ENCODE peak calls at places on chromosomes 4 and X, in six cellular contexts. S, F, D, C, Y and E are unnamed samples. For H3K4me1, the result is how much of the 10 kb centered on the place peaks cover.

GRCh38 chr4:88119951-88120350 is 38.5 kb downstream of the ABCG2 start:
- DNase-seq in S (no peak), F (no peak), D (no peak), C (no peak), Y (no peak), E (no peak)

GRCh38 chr4:85792576-85792975 is 317.6 kb downstream of the ARHGAP24 start:
- DNase-seq in S (no peak), F (no peak), D (no peak), C (no peak), Y (no peak), E (no peak)

GRCh38 chr4:147846318-147847135 is 114.6 kb downstream of the ARHGAP10 start:
- DNase-seq in S (no peak), F (peak), D (no peak), C (no peak), Y (no peak), E (no peak)

GRCh38 chr4:94036964-94037363 is 170.7 kb upstream of the SMARCAD1 start:
- DNase-seq in S (no peak), F (no peak), D (no peak), C (no peak), Y (no peak), E (no peak)

GRCh38 chr4:155703486-155704227 is 37.0 kb downstream of the GUCY1A1 start:
- DNase-seq in S (no peak), F (no peak), D (no peak), C (no peak), Y (no peak), E (no peak)

GRCh38 chr4:161546902-161547301 is 616.9 kb downstream of the FSTL5 start:
- DNase-seq in S (no peak), F (no peak), D (no peak), C (no peak), Y (no peak), E (no peak)

GRCh38 chr4:14529653-14530052 is 472.6 kb upstream of the CPEB2 start:
- DNase-seq in S (no peak), F (no peak), D (no peak), C (peak), Y (no peak), E (no peak)

GRCh38 chrX:10173331-10173900 is 16.6 kb downstream of the CLCN4 start:
- DNase-seq in S (no peak), F (no peak), D (peak), C (peak), Y (no peak), E (peak)

GRCh38 chr4:1832690-1833089 is 23.3 kb downstream of the LETM1 start:
- DNase-seq in S (no peak), F (no peak), D (no peak), C (no peak), Y (no peak), E (no peak)

GRCh38 chr4:43391084-43391483 is 498.6 kb downstream of the GRXCR1 start:
- DNase-seq in S (no peak), F (no peak), D (no peak), C (no peak), Y (no peak), E (no peak)

GRCh38 chr4:85039526-85039925 is 73.0 kb upstream of the WDFY3 start:
- DNase-seq in S (no peak), F (no peak), D (no peak), C (no peak), Y (no peak), E (no peak)

GRCh38 chrX:14697453-14697852 is 168.1 kb downstream of the GLRA2 start:
- DNase-seq in S (no peak), F (no peak), D (peak), C (peak), Y (peak), E (peak)

GRCh38 chrX:71111141-71111843 is at the start of gene IL2RG:
- DNase-seq in S (no peak), F (peak), D (peak), C (no peak), Y (peak), E (no peak)

GRCh38 chr4:137749466-137749865 is 217.2 kb upstream of the PCDH18 start:
- DNase-seq in S (no peak), F (no peak), D (no peak), C (no peak), Y (no peak), E (no peak)

GRCh38 chrX:41526925-41527324 is 79.8 kb downstream of the NYX start:
- DNase-seq in S (no peak), F (no peak), D (no peak), C (no peak), Y (no peak), E (no peak)

GRCh38 chr4:7703669-7704068 is 236.0 kb downstream of the AFAP1 start:
- DNase-seq in S (no peak), F (no peak), D (no peak), C (no peak), Y (no peak), E (no peak)

GRCh38 chr4:48974979-48975640 is 11.0 kb upstream of the CWH43 start:
- DNase-seq in S (no peak), F (no peak), D (no peak), C (no peak), Y (no peak), E (no peak)

GRCh38 chr4:99437686-99438577 is 2.8 kb upstream of the ADH7 start:
- DNase-seq in S (no peak), F (no peak), D (peak), C (peak), Y (no peak), E (no peak)

GRCh38 chrX:123817288-123817894 is 42.5 kb upstream of the XIAP start:
- DNase-seq in S (no peak), F (no peak), D (peak), C (no peak), Y (no peak), E (no peak)

GRCh38 chr4:140092094-140092820 is 61.7 kb downstream of the MAML3 start:
- DNase-seq in S (peak), F (no peak), D (peak), C (peak), Y (no peak), E (no peak)

GRCh38 chr4:141458501-141458900 is 177.9 kb upstream of the IL15 start:
- DNase-seq in S (no peak), F (no peak), D (no peak), C (no peak), Y (no peak), E (no peak)

GRCh38 chr4:25425361-25425760 is 48.3 kb downstream of the ANAPC4 start:
- DNase-seq in S (no peak), F (no peak), D (no peak), C (no peak), Y (no peak), E (no peak)

GRCh38 chrX:134423606-134424005 is 36.4 kb upstream of the HPRT1 start:
- DNase-seq in S (no peak), F (no peak), D (no peak), C (peak), Y (peak), E (no peak)

GRCh38 chrX:68640661-68641060 is 6.8 kb upstream of the STARD8 start:
- DNase-seq in S (no peak), F (no peak), D (no peak), C (no peak), Y (no peak), E (no peak)

GRCh38 chr4:10055871-10056270 is 34.6 kb upstream of the SLC2A9 start:
- DNase-seq in S (no peak), F (no peak), D (no peak), C (no peak), Y (no peak), E (no peak)

GRCh38 chrX:39767446-39767845 is 330.3 kb downstream of the BCOR start:
- DNase-seq in S (no peak), F (no peak), D (no peak), C (no peak), Y (no peak), E (no peak)

DNA sequence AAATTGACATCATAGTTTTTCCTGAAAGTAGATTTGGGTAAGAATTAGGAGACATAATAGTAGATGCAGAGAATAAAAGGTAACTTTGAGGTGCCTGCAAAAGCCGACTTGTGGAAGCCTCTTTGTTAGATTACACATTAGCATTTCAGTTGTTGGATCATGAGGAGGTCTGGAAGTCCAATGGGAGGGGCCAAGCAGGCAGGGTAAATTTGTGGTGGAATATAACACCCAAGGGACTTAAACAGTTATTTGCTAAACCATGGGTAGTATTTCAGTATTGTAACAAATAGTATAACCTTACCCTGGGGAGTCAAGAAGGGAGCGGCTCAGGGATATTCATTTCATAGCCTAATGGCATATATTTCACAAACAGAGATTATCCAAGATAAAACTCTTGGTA is 810.7 kb upstream of the AMOT start:
- DNase-seq in S (no peak), F (no peak), D (no peak), C (no peak), Y (no peak), E (no peak)
- H3K27ac ChIP-seq in S (no peak), F (no peak), D (no peak), C (no peak), Y (no peak), E (no peak)

GRCh38 chr4:128350449-128351045 is 62.9 kb upstream of the PGRMC2 start:
- DNase-seq in S (no peak), F (no peak), D (no peak), C (no peak), Y (no peak), E (no peak)
- H3K4me1 ChIP-seq in S (under half), F (under half), D (under half), C (under half), Y (under half), E (under half)

DNA sequence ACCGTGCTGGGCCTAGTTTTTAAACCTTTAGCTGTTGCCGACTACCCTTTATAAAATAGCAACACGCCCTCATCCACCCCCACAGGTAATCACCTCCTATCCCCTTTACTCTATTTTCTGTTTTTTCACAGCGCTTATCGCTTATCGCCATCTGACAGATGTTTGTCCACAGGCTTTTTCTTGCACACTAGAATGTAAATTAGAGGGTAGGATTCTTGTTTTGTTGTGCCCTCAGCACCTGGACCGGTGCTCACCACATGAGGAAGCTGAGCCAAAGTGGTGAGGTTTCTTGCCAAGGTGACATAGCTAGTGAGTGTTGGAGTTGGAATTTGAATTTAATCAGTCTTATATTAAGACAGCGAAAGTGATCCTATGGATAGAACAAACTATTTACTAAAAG is 2.9 kb upstream of the RBBP7 start:
- DNase-seq in S (no peak), F (no peak), D (no peak), C (no peak), Y (no peak), E (no peak)
- H3K4me3 ChIP-seq in S (no peak), F (no peak), D (no peak), C (no peak), Y (no peak), E (no peak)

DNA sequence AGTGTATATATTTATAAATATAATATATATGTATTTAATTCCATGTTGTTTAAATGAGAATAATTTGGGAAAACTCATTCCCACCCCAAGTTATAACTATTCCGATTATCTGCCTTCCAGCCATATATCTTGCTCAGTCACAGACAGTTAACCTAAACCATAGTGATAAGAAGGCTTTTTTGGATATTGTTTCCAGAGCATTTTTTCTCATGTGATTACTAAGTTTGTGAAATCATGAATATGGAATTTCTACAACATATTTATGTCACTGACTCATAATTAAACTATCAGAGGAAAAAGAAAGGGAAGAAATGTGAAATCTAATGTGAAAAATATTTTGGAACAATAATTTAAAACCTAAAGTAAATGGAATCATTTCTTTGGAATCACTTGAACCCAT is 1163.5 kb upstream of the PABPC4L start:
- DNase-seq in S (no peak), F (no peak), D (no peak), C (no peak), Y (no peak), E (no peak)
- H3K27ac ChIP-seq in S (no peak), F (no peak), D (no peak), C (no peak), Y (no peak), E (no peak)

DNA sequence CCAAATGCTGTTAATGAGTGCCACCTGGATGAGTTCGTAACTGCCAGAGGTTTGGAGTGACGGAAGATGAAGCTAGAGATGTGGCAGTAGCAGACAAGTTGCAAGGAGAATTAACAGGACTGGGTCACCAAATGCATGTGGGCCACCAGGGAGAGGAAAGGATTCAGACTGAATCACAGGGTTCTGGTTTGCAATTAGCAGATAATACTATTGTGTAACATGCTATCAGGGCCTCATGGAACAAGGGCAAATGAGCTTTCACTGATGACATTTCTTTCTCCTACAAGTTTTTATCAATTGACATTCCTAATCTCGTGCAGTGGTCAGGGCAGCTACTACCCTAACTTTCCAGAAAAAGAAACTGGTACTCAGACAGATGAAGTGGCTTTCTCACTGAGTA is 21.4 kb downstream of the GAB3 start:
- DNase-seq in S (no peak), F (no peak), D (no peak), C (no peak), Y (no peak), E (no peak)
- H3K4me1 ChIP-seq in S (half or more), F (half or more), D (under half), C (under half), Y (under half), E (under half)

GRCh38 chr4:184514121-184514988 is 40.0 kb upstream of the IRF2 start:
- DNase-seq in S (peak), F (no peak), D (peak), C (no peak), Y (peak), E (no peak)
- H3K4me3 ChIP-seq in S (peak), F (no peak), D (no peak), C (no peak), Y (peak), E (no peak)

GRCh38 chrX:103519389-103519788 is at the start of gene RAB40A:
- DNase-seq in S (no peak), F (no peak), D (no peak), C (no peak), Y (no peak), E (no peak)

GRCh38 chrX:103513476-103514108 is 5.7 kb downstream of the RAB40A start:
- DNase-seq in S (no peak), F (no peak), D (no peak), C (no peak), Y (no peak), E (no peak)

GRCh38 chrX:103517246-103517645 is 2.0 kb downstream of the RAB40A start:
- DNase-seq in S (no peak), F (no peak), D (no peak), C (no peak), Y (no peak), E (no peak)

GRCh38 chrX:103520391-103520790 is 1.1 kb upstream of the RAB40A start:
- DNase-seq in S (no peak), F (no peak), D (no peak), C (no peak), Y (no peak), E (no peak)

DNA sequence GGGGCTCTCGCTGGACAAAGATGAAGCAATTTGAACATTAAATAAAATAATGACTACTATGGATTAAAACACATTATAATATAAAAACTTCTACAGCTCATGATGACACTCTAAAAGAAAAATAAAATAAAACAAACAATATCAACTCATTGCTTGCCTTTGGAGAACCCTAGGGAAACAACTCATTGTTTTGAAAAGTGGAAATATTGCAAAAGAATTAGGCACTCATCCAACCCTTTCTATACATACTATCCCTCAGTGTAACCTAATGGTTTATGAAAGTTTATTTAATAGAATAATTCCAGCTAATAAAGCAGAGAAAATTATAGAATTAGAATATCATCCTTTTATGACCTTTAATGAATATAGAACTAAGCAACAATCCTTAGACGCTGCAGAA is 718 bp downstream of the RAB40A start:
- DNase-seq in S (no peak), F (no peak), D (no peak), C (no peak), Y (no peak), E (no peak)
- H3K27ac ChIP-seq in S (no peak), F (no peak), D (no peak), C (no peak), Y (no peak), E (no peak)